ENCODE peak calls at places on chromosomes 5 and 9, in eight cellular contexts. T is GM23338, V is HT-29, S is NB4, R is T1000, J is right lobe of liver, K is mucosa of descending colon, Z is MCF 10A. W is an unnamed sample.

GRCh38 chr5:65907138-65907537 is 19.2 kb upstream of the ERBIN start:
- DNase-seq in T (no peak), V (no peak), S (no peak), R (no peak), J (no peak), K (no peak), Z (peak), W (no peak)

GRCh38 chr5:133907075-133907474 is 61.4 kb downstream of the C5orf15 start:
- DNase-seq in T (no peak), V (no peak), S (no peak), R (no peak), J (no peak), K (no peak), Z (no peak), W (peak)

GRCh38 chr5:52947851-52948250 is 41.3 kb upstream of the ITGA2 start:
- DNase-seq in T (no peak), V (no peak), S (no peak), R (no peak), J (no peak), K (no peak), Z (no peak), W (no peak)

GRCh38 chr9:136804509-136805206 is 3.1 kb upstream of the RABL6 start:
- DNase-seq in T (no peak), V (no peak), S (no peak), R (no peak), J (no peak), K (no peak), Z (no peak), W (peak)

GRCh38 chr5:147439253-147439652 is 70.6 kb downstream of the DPYSL3 start:
- DNase-seq in T (no peak), V (no peak), S (peak), R (no peak), J (no peak), K (no peak), Z (peak), W (no peak)

GRCh38 chr9:35557330-35557729 is 47.7 kb upstream of the TESK1 start:
- DNase-seq in T (no peak), V (no peak), S (no peak), R (no peak), J (no peak), K (no peak), Z (no peak), W (no peak)

GRCh38 chr9:114363424-114363823 is 24.4 kb downstream of the AKNA start:
- DNase-seq in T (no peak), V (no peak), S (no peak), R (no peak), J (no peak), K (no peak), Z (no peak), W (no peak)

GRCh38 chr5:76401801-76402250 is 1.3 kb upstream of the IQGAP2 start:
- DNase-seq in T (no peak), V (no peak), S (peak), R (no peak), J (no peak), K (no peak), Z (no peak), W (no peak)

GRCh38 chr5:139482050-139482889 is at the start of gene STING1:
- DNase-seq in T (no peak), V (peak), S (peak), R (peak), J (peak), K (peak), Z (peak), W (peak)

GRCh38 chr9:9079473-9079872 is 1279.9 kb upstream of the DMAC1 start:
- DNase-seq in T (no peak), V (no peak), S (no peak), R (no peak), J (no peak), K (no peak), Z (no peak), W (no peak)

GRCh38 chr5:72364186-72364585 is 44.0 kb downstream of the PTCD2 start:
- DNase-seq in T (no peak), V (no peak), S (no peak), R (no peak), J (no peak), K (no peak), Z (no peak), W (no peak)

GRCh38 chr9:6351757-6352156 is 23.6 kb downstream of the TPD52L3 start:
- DNase-seq in T (peak), V (no peak), S (no peak), R (no peak), J (no peak), K (no peak), Z (no peak), W (no peak)

GRCh38 chr5:142119051-142119625 is 10.6 kb downstream of the NDFIP1 start:
- DNase-seq in T (no peak), V (no peak), S (no peak), R (no peak), J (no peak), K (no peak), Z (no peak), W (no peak)